ENCODE peak calls at places on chromosomes 12 and 14, in six cellular contexts. U is kidney epithelial cell; N is CD4-positive, alpha-beta memory T cell; S is NCI-H2171 treated with DMSO at 0.1 percent for 48 hours; G is left ventricle myocardium inferior; F is Daoy. Y is an unnamed sample.

GRCh38 chr14:91501951-91502930 is 7.9 kb downstream of the PPP4R3A start:
- DNase-seq in F (no peak), G (no peak), N (no peak), S (no peak), U (peak), Y (no peak)

GRCh38 chr12:50606675-50607379 is 102.0 kb downstream of the DIP2B start:
- DNase-seq in G (no peak), N (no peak), F (no peak), U (no peak), S (no peak), Y (no peak)

GRCh38 chr12:54352022-54352531 is 12.2 kb downstream of the GPR84 start:
- DNase-seq in F (peak), U (peak), S (peak), N (no peak), G (peak), Y (peak)

GRCh38 chr14:36316131-36316530 is 4.3 kb downstream of the MBIP start:
- DNase-seq in G (no peak), U (no peak), N (no peak), S (no peak), F (peak), Y (no peak)

GRCh38 chr12:108884116-108885012 is 4.5 kb downstream of the DAO start:
- DNase-seq in G (peak), N (peak), U (no peak), F (peak), S (peak), Y (peak)

GRCh38 chr14:28879571-28879970 is 113.0 kb downstream of the FOXG1 start:
- DNase-seq in G (no peak), F (no peak), N (no peak), S (peak), U (no peak), Y (no peak)

GRCh38 chr14:77022219-77022852 is 6.2 kb downstream of the IRF2BPL start:
- DNase-seq in N (no peak), G (no peak), U (no peak), F (no peak), S (peak), Y (no peak)

GRCh38 chr12:11716794-11717532 is 67.5 kb downstream of the ETV6 start:
- DNase-seq in G (no peak), U (no peak), F (peak), N (no peak), S (no peak), Y (no peak)

GRCh38 chr12:52561880-52562449 is 9.0 kb upstream of the KRT71 start:
- DNase-seq in F (peak), U (no peak), G (no peak), S (no peak), N (no peak), Y (no peak)

GRCh38 chr12:123267991-123268843 is 3.4 kb downstream of the CDK2AP1 start:
- DNase-seq in N (no peak), U (no peak), F (no peak), S (peak), G (peak), Y (no peak)

GRCh38 chr14:95003099-95003960 is 154.0 kb downstream of the DICER1 start:
- DNase-seq in G (no peak), F (no peak), U (no peak), N (no peak), S (no peak), Y (no peak)

Y was measured in neural crest cell.